ENCODE peak calls at places on chromosomes 5 and 9, in ten cellular contexts. V is SW 1271, B is NCI-H774, J is NCI-H1694 treated with DMSO at 0.1 percent for 48 hours, H is NB4, E is COR-L47, C is stomach, W is left lobe of liver, I is NAMALWA, F is AG04450. U is an unnamed sample.

GRCh38 chr5:36587354-36587753 is 19.1 kb upstream of the SLC1A3 start:
- DNase-seq in V (no peak), B (no peak), J (no peak), H (no peak), E (no peak), C (no peak), W (no peak), I (no peak), F (no peak), U (no peak)

GRCh38 chr9:6877671-6878161 is 119.9 kb downstream of the KDM4C start:
- DNase-seq in V (no peak), B (no peak), J (no peak), H (no peak), E (no peak), C (no peak), W (no peak), I (no peak), F (peak), U (no peak)

GRCh38 chr5:137858223-137858916 is 9.3 kb upstream of the MYOT start:
- DNase-seq in V (no peak), B (no peak), J (no peak), H (peak), E (no peak), C (no peak), W (no peak), I (peak), F (no peak), U (no peak)

GRCh38 chr5:13660072-13660471 is 284.4 kb downstream of the DNAH5 start:
- DNase-seq in V (no peak), B (no peak), J (peak), H (peak), E (peak), C (no peak), W (no peak), I (no peak), F (no peak), U (no peak)

GRCh38 chr9:79883073-79883645 is 311.4 kb downstream of the TLE4 start:
- DNase-seq in V (no peak), B (no peak), J (no peak), H (peak), E (no peak), C (no peak), W (no peak), I (no peak), F (no peak), U (no peak)

GRCh38 chr5:149227168-149227826 is 44.4 kb upstream of the AFAP1L1 start:
- DNase-seq in V (no peak), B (no peak), J (no peak), H (no peak), E (no peak), C (no peak), W (no peak), I (no peak), F (no peak), U (no peak)

GRCh38 chr5:136518814-136519213 is 153.5 kb upstream of the TRPC7 start:
- DNase-seq in V (no peak), B (no peak), J (no peak), H (no peak), E (no peak), C (no peak), W (no peak), I (no peak), F (no peak), U (no peak)

GRCh38 chr5:167819406-167819805 is 472.0 kb upstream of the WWC1 start:
- DNase-seq in V (no peak), B (no peak), J (no peak), H (no peak), E (no peak), C (no peak), W (no peak), I (no peak), F (no peak), U (no peak)

GRCh38 chr5:148794729-148795590 is 31.5 kb upstream of the ADRB2 start:
- DNase-seq in V (no peak), B (no peak), J (no peak), H (peak), E (no peak), C (no peak), W (no peak), I (no peak), F (peak), U (no peak)

GRCh38 chr9:25964239-25964638 is 286.0 kb upstream of the TUSC1 start:
- DNase-seq in V (no peak), B (peak), J (peak), H (peak), E (peak), C (no peak), W (no peak), I (peak), F (peak), U (no peak)

GRCh38 chr5:18745988-18746615 is 1111.8 kb downstream of the TAF11L14 start:
- DNase-seq in V (peak), B (peak), J (peak), H (peak), E (peak), C (no peak), W (peak), I (peak), F (no peak), U (no peak)

GRCh38 chr9:73077625-73078030 is 74.0 kb upstream of the ANXA1 start:
- DNase-seq in V (no peak), B (no peak), J (no peak), H (no peak), E (no peak), C (no peak), W (no peak), I (no peak), F (no peak), U (no peak)

GRCh38 chr5:178112545-178112944 is 787 bp upstream of the N4BP3 start:
- DNase-seq in V (no peak), B (no peak), J (no peak), H (no peak), E (no peak), C (no peak), W (no peak), I (no peak), F (no peak), U (no peak)

GRCh38 chr5:133781446-133781845 is 169.1 kb upstream of the FSTL4 start:
- DNase-seq in V (no peak), B (no peak), J (no peak), H (no peak), E (peak), C (no peak), W (no peak), I (no peak), F (no peak), U (peak)

GRCh38 chr5:121009058-121009457 is 545.0 kb downstream of the PRR16 start:
- DNase-seq in V (no peak), B (no peak), J (no peak), H (no peak), E (no peak), C (no peak), W (no peak), I (no peak), F (no peak), U (no peak)

GRCh38 chr9:76302947-76303550 is 91.2 kb downstream of the RFK start:
- DNase-seq in V (no peak), B (peak), J (peak), H (peak), E (peak), C (no peak), W (no peak), I (peak), F (peak), U (no peak)

GRCh38 chr5:72402959-72403628 is 82.9 kb downstream of the PTCD2 start:
- DNase-seq in V (no peak), B (no peak), J (no peak), H (peak), E (no peak), C (peak), W (no peak), I (peak), F (no peak), U (no peak)